ENCODE peak calls at places on chromosome 4, in nine cellular contexts. D, O, T, K, X, G, M, S and I are unnamed samples.
A peak's percentile ranks its signal among the peaks of the same experiment; 100 is the strongest.

GRCh38 chr4:151095142-151095541 is 4.3 kb upstream of the RPS3A start:
- DNase-seq in D (no peak), O (no peak), T (no peak), K (no peak), X (no peak), G (no peak), M (no peak), S (no peak), I (no peak)

GRCh38 chr4:155889036-155889793 is 14.3 kb upstream of the TDO2 start:
- DNase-seq in D (no peak), O (peak; percentile 94), T (no peak), K (no peak), X (peak; percentile 80), G (no peak), M (no peak), S (no peak), I (no peak)

GRCh38 chr4:825969-826330 is at the start of gene CPLX1:
- DNase-seq in D (no peak), O (no peak), T (peak; percentile 62), K (no peak), X (no peak), G (no peak), M (peak; percentile 39), S (no peak), I (no peak)

GRCh38 chr4:124386163-124386562 is 326.4 kb downstream of the ANKRD50 start:
- DNase-seq in D (no peak), O (no peak), T (no peak), K (no peak), X (no peak), G (no peak), M (no peak), S (no peak), I (no peak)

GRCh38 chr4:151537726-151538125 is 128.8 kb downstream of the FHIP1A start:
- DNase-seq in D (no peak), O (peak; percentile 36), T (no peak), K (no peak), X (no peak), G (peak; percentile 5), M (no peak), S (no peak), I (no peak)

GRCh38 chr4:125231661-125232060 is 83.1 kb upstream of the FAT4 start:
- DNase-seq in D (no peak), O (no peak), T (no peak), K (no peak), X (no peak), G (no peak), M (no peak), S (no peak), I (no peak)

GRCh38 chr4:53595204-53595603 is 3.9 kb upstream of the LNX1 start:
- DNase-seq in D (no peak), O (no peak), T (no peak), K (no peak), X (no peak), G (no peak), M (no peak), S (no peak), I (no peak)

GRCh38 chr4:168900080-168900479 is 110.0 kb downstream of the CBR4 start:
- DNase-seq in D (no peak), O (no peak), T (no peak), K (no peak), X (no peak), G (peak; percentile 58), M (no peak), S (no peak), I (no peak)

GRCh38 chr4:7637139-7637538 is 202.4 kb upstream of the PSAPL1 start:
- DNase-seq in D (no peak), O (no peak), T (no peak), K (no peak), X (no peak), G (no peak), M (no peak), S (no peak), I (no peak)

GRCh38 chr4:76434901-76435688 is at the start of gene SHROOM3:
- DNase-seq in D (no peak), O (peak; percentile 14), T (no peak), K (no peak), X (peak; percentile 23), G (no peak), M (no peak), S (no peak), I (no peak)

GRCh38 chr4:109733728-109734127 is 3.9 kb upstream of the PLA2G12A start:
- DNase-seq in D (no peak), O (no peak), T (no peak), K (no peak), X (no peak), G (no peak), M (no peak), S (no peak), I (no peak)

GRCh38 chr4:76546282-76547166 is 111.5 kb downstream of the SHROOM3 start:
- DNase-seq in D (no peak), O (peak; percentile 94), T (no peak), K (no peak), X (no peak), G (no peak), M (peak; percentile 69), S (peak; percentile 80), I (no peak)

GRCh38 chr4:182555997-182556418 is 312.8 kb downstream of the TENM3 start:
- DNase-seq in D (peak; percentile 57), O (peak; percentile 92), T (no peak), K (no peak), X (no peak), G (no peak), M (no peak), S (no peak), I (no peak)

GRCh38 chr4:128670434-128670999 is 139.0 kb upstream of the JADE1 start:
- DNase-seq in D (no peak), O (peak; percentile 21), T (no peak), K (no peak), X (no peak), G (no peak), M (no peak), S (no peak), I (no peak)

GRCh38 chr4:94588900-94589693 is 137.4 kb downstream of the PDLIM5 start:
- DNase-seq in D (no peak), O (no peak), T (no peak), K (no peak), X (no peak), G (no peak), M (no peak), S (no peak), I (no peak)

GRCh38 chr4:187724526-187724925 is 271.0 kb upstream of the ZFP42 start:
- DNase-seq in D (no peak), O (no peak), T (no peak), K (no peak), X (no peak), G (no peak), M (no peak), S (no peak), I (no peak)

GRCh38 chr4:168893807-168894206 is 116.2 kb downstream of the CBR4 start:
- DNase-seq in D (no peak), O (no peak), T (no peak), K (no peak), X (no peak), G (no peak), M (no peak), S (no peak), I (no peak)

GRCh38 chr4:151259752-151260151 is 17.2 kb upstream of the PRSS48 start:
- DNase-seq in D (no peak), O (no peak), T (no peak), K (no peak), X (no peak), G (no peak), M (no peak), S (no peak), I (no peak)

GRCh38 chr4:137370206-137370633 is 162.1 kb downstream of the PCDH18 start:
- DNase-seq in D (no peak), O (peak; percentile 82), T (no peak), K (no peak), X (no peak), G (no peak), M (no peak), S (no peak), I (no peak)

GRCh38 chr4:129110931-129111330 is 15.0 kb downstream of the C4orf33 start:
- DNase-seq in D (no peak), O (no peak), T (no peak), K (no peak), X (no peak), G (no peak), M (no peak), S (no peak), I (no peak)

GRCh38 chr4:27009539-27009938 is 148.9 kb downstream of the STIM2 start:
- DNase-seq in D (no peak), O (peak; percentile 89), T (no peak), K (no peak), X (no peak), G (no peak), M (no peak), S (no peak), I (no peak)

GRCh38 chr4:38687571-38688011 is 23.6 kb downstream of the KLF3 start:
- DNase-seq in D (no peak), O (peak; percentile 67), T (no peak), K (no peak), X (no peak), G (no peak), M (no peak), S (no peak), I (no peak)

GRCh38 chr4:86508436-86508835 is 85.7 kb upstream of the PTPN13 start:
- DNase-seq in D (no peak), O (peak; percentile 62), T (no peak), K (no peak), X (no peak), G (no peak), M (no peak), S (no peak), I (no peak)

GRCh38 chr4:176393306-176394013 is 73.7 kb downstream of the SPCS3 start:
- DNase-seq in D (no peak), O (peak; percentile 48), T (no peak), K (no peak), X (no peak), G (no peak), M (no peak), S (peak; percentile 1), I (no peak)

GRCh38 chr4:7859350-7859749 is 80.3 kb downstream of the AFAP1 start:
- DNase-seq in D (no peak), O (no peak), T (no peak), K (no peak), X (no peak), G (no peak), M (no peak), S (no peak), I (no peak)

GRCh38 chr4:89572224-89572858 is 264.6 kb downstream of the SNCA start:
- DNase-seq in D (peak; percentile 75), O (peak; percentile 11), T (no peak), K (no peak), X (no peak), G (no peak), M (no peak), S (no peak), I (no peak)

GRCh38 chr4:2714071-2714770 is 41.9 kb downstream of the TNIP2 start:
- DNase-seq in D (peak; percentile 40), O (peak; percentile 78), T (no peak), K (no peak), X (no peak), G (no peak), M (no peak), S (no peak), I (no peak)

GRCh38 chr4:165458451-165458850 is 79.6 kb downstream of the CPE start:
- DNase-seq in D (no peak), O (no peak), T (no peak), K (no peak), X (no peak), G (no peak), M (no peak), S (no peak), I (no peak)

GRCh38 chr4:177201614-177202013 is 108.1 kb upstream of the NEIL3 start:
- DNase-seq in D (no peak), O (no peak), T (no peak), K (no peak), X (no peak), G (no peak), M (no peak), S (no peak), I (no peak)

GRCh38 chr4:112881842-112882241 is 167.6 kb upstream of the ANK2 start:
- DNase-seq in D (no peak), O (no peak), T (no peak), K (no peak), X (no peak), G (no peak), M (no peak), S (no peak), I (no peak)

GRCh38 chr4:150181536-150181935 is 103.3 kb downstream of the DCLK2 start:
- DNase-seq in D (no peak), O (peak; percentile 26), T (peak; percentile 26), K (no peak), X (no peak), G (no peak), M (no peak), S (no peak), I (no peak)